ENCODE peak calls at places on chromosomes 1 and 21, in eight cellular contexts. One of them, this sample, is unnamed.

GRCh38 chr1:38848069-38848468 is 11.5 kb downstream of the RRAGC start:
- DNase-seq in gastrocnemius medialis: no peak
- DNase-seq in K562: no peak
- DNase-seq in PC-3: no peak
- DNase-seq in heart left ventricle: no peak
- DNase-seq in uterus: no peak
- DNase-seq in H9: no peak
- DNase-seq in breast epithelium: no peak
- DNase-seq in this sample: no peak

GRCh38 chr1:27568247-27569087 is 35.5 kb downstream of the AHDC1 start:
- DNase-seq in gastrocnemius medialis: peak; percentile 95
- DNase-seq in K562: peak; percentile 98
- DNase-seq in PC-3: peak; percentile 97
- DNase-seq in heart left ventricle: peak; percentile 97
- DNase-seq in uterus: peak; percentile 98
- DNase-seq in H9: peak; percentile 97
- DNase-seq in breast epithelium: peak; percentile 98
- DNase-seq in this sample: peak; percentile 75

GRCh38 chr1:230394134-230394533 is 32.0 kb downstream of the PGBD5 start:
- DNase-seq in gastrocnemius medialis: no peak
- DNase-seq in K562: no peak
- DNase-seq in PC-3: no peak
- DNase-seq in heart left ventricle: no peak
- DNase-seq in uterus: no peak
- DNase-seq in H9: peak; percentile 52
- DNase-seq in breast epithelium: no peak
- DNase-seq in this sample: no peak

GRCh38 chr1:53367503-53368313 is 39.8 kb upstream of the LRP8 start:
- DNase-seq in gastrocnemius medialis: no peak
- DNase-seq in K562: peak; percentile 55
- DNase-seq in PC-3: no peak
- DNase-seq in heart left ventricle: peak; percentile 50
- DNase-seq in uterus: peak; percentile 1
- DNase-seq in H9: peak; percentile 19
- DNase-seq in breast epithelium: no peak
- DNase-seq in this sample: no peak

GRCh38 chr1:28380394-28380793 is 10.9 kb downstream of the PHACTR4 start:
- DNase-seq in gastrocnemius medialis: no peak
- DNase-seq in K562: no peak
- DNase-seq in PC-3: no peak
- DNase-seq in heart left ventricle: no peak
- DNase-seq in uterus: no peak
- DNase-seq in H9: no peak
- DNase-seq in breast epithelium: no peak
- DNase-seq in this sample: no peak

GRCh38 chr1:201026746-201027145 is 3.2 kb upstream of the KIF21B start:
- DNase-seq in gastrocnemius medialis: no peak
- DNase-seq in K562: no peak
- DNase-seq in PC-3: no peak
- DNase-seq in heart left ventricle: no peak
- DNase-seq in uterus: no peak
- DNase-seq in H9: no peak
- DNase-seq in breast epithelium: no peak
- DNase-seq in this sample: no peak

GRCh38 chr1:38129473-38129872 is 82.9 kb upstream of the POU3F1 start:
- DNase-seq in gastrocnemius medialis: no peak
- DNase-seq in K562: no peak
- DNase-seq in PC-3: no peak
- DNase-seq in heart left ventricle: no peak
- DNase-seq in uterus: no peak
- DNase-seq in H9: peak; percentile 63
- DNase-seq in breast epithelium: no peak
- DNase-seq in this sample: no peak

GRCh38 chr1:9892563-9893528 is 17.2 kb downstream of the CTNNBIP1 start:
- DNase-seq in gastrocnemius medialis: no peak
- DNase-seq in K562: no peak
- DNase-seq in PC-3: peak; percentile 97
- DNase-seq in heart left ventricle: no peak
- DNase-seq in uterus: no peak
- DNase-seq in H9: no peak
- DNase-seq in breast epithelium: peak; percentile 48
- DNase-seq in this sample: no peak

GRCh38 chr21:19065164-19065563 is 661.6 kb upstream of the TMPRSS15 start:
- DNase-seq in gastrocnemius medialis: no peak
- DNase-seq in K562: no peak
- DNase-seq in PC-3: no peak
- DNase-seq in heart left ventricle: no peak
- DNase-seq in uterus: no peak
- DNase-seq in H9: no peak
- DNase-seq in breast epithelium: no peak
- DNase-seq in this sample: no peak

GRCh38 chr1:153220606-153221303 is 3.4 kb downstream of the PRR9 start:
- DNase-seq in gastrocnemius medialis: no peak
- DNase-seq in K562: no peak
- DNase-seq in PC-3: no peak
- DNase-seq in heart left ventricle: no peak
- DNase-seq in uterus: no peak
- DNase-seq in H9: no peak
- DNase-seq in breast epithelium: no peak
- DNase-seq in this sample: no peak

GRCh38 chr1:207811920-207812720 is 60.3 kb downstream of the CD46 start:
- DNase-seq in gastrocnemius medialis: peak; percentile 97
- DNase-seq in K562: peak; percentile 75
- DNase-seq in PC-3: peak; percentile 36
- DNase-seq in heart left ventricle: peak; percentile 86
- DNase-seq in uterus: peak; percentile 53
- DNase-seq in H9: peak; percentile 59
- DNase-seq in breast epithelium: peak; percentile 86
- DNase-seq in this sample: no peak

GRCh38 chr21:35925497-35925896 is 134.8 kb downstream of the SETD4 start:
- DNase-seq in gastrocnemius medialis: no peak
- DNase-seq in K562: peak; percentile 59
- DNase-seq in PC-3: peak; percentile 34
- DNase-seq in heart left ventricle: no peak
- DNase-seq in uterus: no peak
- DNase-seq in H9: no peak
- DNase-seq in breast epithelium: peak; percentile 30
- DNase-seq in this sample: no peak

GRCh38 chr1:209723761-209724693 is 19.4 kb downstream of the HSD11B1 start:
- DNase-seq in gastrocnemius medialis: no peak
- DNase-seq in K562: no peak
- DNase-seq in PC-3: no peak
- DNase-seq in heart left ventricle: no peak
- DNase-seq in uterus: no peak
- DNase-seq in H9: no peak
- DNase-seq in breast epithelium: no peak
- DNase-seq in this sample: no peak

GRCh38 chr1:84365225-84366221 is 32.8 kb upstream of the DNASE2B start:
- DNase-seq in gastrocnemius medialis: no peak
- DNase-seq in K562: peak; percentile 32
- DNase-seq in PC-3: peak; percentile 99
- DNase-seq in heart left ventricle: no peak
- DNase-seq in uterus: no peak
- DNase-seq in H9: no peak
- DNase-seq in breast epithelium: no peak
- DNase-seq in this sample: peak; percentile 19

GRCh38 chr1:168714012-168714411 is 15.0 kb downstream of the DPT start:
- DNase-seq in gastrocnemius medialis: no peak
- DNase-seq in K562: no peak
- DNase-seq in PC-3: peak; percentile 74
- DNase-seq in heart left ventricle: no peak
- DNase-seq in uterus: no peak
- DNase-seq in H9: no peak
- DNase-seq in breast epithelium: no peak
- DNase-seq in this sample: no peak

GRCh38 chr1:193634470-193634869 is 448.1 kb upstream of the B3GALT2 start:
- DNase-seq in gastrocnemius medialis: no peak
- DNase-seq in K562: no peak
- DNase-seq in PC-3: no peak
- DNase-seq in heart left ventricle: no peak
- DNase-seq in uterus: no peak
- DNase-seq in H9: no peak
- DNase-seq in breast epithelium: no peak
- DNase-seq in this sample: no peak

GRCh38 chr1:1293258-1293617 is 13.0 kb downstream of the SCNN1D start:
- DNase-seq in gastrocnemius medialis: no peak
- DNase-seq in K562: no peak
- DNase-seq in PC-3: no peak
- DNase-seq in heart left ventricle: peak; percentile 24
- DNase-seq in uterus: no peak
- DNase-seq in H9: no peak
- DNase-seq in breast epithelium: no peak
- DNase-seq in this sample: no peak

GRCh38 chr1:27887215-27888035 is 15.1 kb downstream of the THEMIS2 start:
- DNase-seq in gastrocnemius medialis: no peak
- DNase-seq in K562: no peak
- DNase-seq in PC-3: no peak
- DNase-seq in heart left ventricle: no peak
- DNase-seq in uterus: no peak
- DNase-seq in H9: no peak
- DNase-seq in breast epithelium: no peak
- DNase-seq in this sample: no peak

GRCh38 chr1:226203237-226203636 is 16.7 kb upstream of the ACBD3 start:
- DNase-seq in gastrocnemius medialis: no peak
- DNase-seq in K562: no peak
- DNase-seq in PC-3: no peak
- DNase-seq in heart left ventricle: no peak
- DNase-seq in uterus: no peak
- DNase-seq in H9: no peak
- DNase-seq in breast epithelium: no peak
- DNase-seq in this sample: no peak

GRCh38 chr1:226202246-226202645 is 15.7 kb upstream of the ACBD3 start:
- DNase-seq in gastrocnemius medialis: no peak
- DNase-seq in K562: no peak
- DNase-seq in PC-3: no peak
- DNase-seq in heart left ventricle: no peak
- DNase-seq in uterus: no peak
- DNase-seq in H9: no peak
- DNase-seq in breast epithelium: no peak
- DNase-seq in this sample: no peak

GRCh38 chr1:226199971-226200370 is 13.4 kb upstream of the ACBD3 start:
- DNase-seq in gastrocnemius medialis: no peak
- DNase-seq in K562: no peak
- DNase-seq in PC-3: no peak
- DNase-seq in heart left ventricle: no peak
- DNase-seq in uterus: no peak
- DNase-seq in H9: no peak
- DNase-seq in breast epithelium: no peak
- DNase-seq in this sample: no peak

GRCh38 chr1:226203693-226204092 is 17.2 kb upstream of the ACBD3 start:
- DNase-seq in gastrocnemius medialis: no peak
- DNase-seq in K562: no peak
- DNase-seq in PC-3: no peak
- DNase-seq in heart left ventricle: no peak
- DNase-seq in uterus: no peak
- DNase-seq in H9: no peak
- DNase-seq in breast epithelium: no peak
- DNase-seq in this sample: no peak

GRCh38 chr1:226201029-226201593 is 14.6 kb upstream of the ACBD3 start:
- DNase-seq in gastrocnemius medialis: no peak
- DNase-seq in K562: peak; percentile 41
- DNase-seq in PC-3: peak; percentile 56
- DNase-seq in heart left ventricle: no peak
- DNase-seq in uterus: no peak
- DNase-seq in H9: peak; percentile 65
- DNase-seq in breast epithelium: no peak
- DNase-seq in this sample: no peak
- TF ChIP-seq CTCF in gastrocnemius medialis: no peak
- TF ChIP-seq CTCF in K562: peak; percentile 65
- TF ChIP-seq CTCF in PC-3: peak; percentile 75
- TF ChIP-seq CTCF in heart left ventricle: no peak
- TF ChIP-seq CTCF in uterus: no peak
- TF ChIP-seq CTCF in H9: peak; percentile 71
- TF ChIP-seq CTCF in breast epithelium: no peak
- TF ChIP-seq CTCF in this sample: no peak

GRCh38 chr1:16019580-16020277 is 1.9 kb upstream of the HSPB7 start:
- DNase-seq in gastrocnemius medialis: peak; percentile 86
- DNase-seq in K562: no peak
- DNase-seq in PC-3: no peak
- DNase-seq in heart left ventricle: peak; percentile 92
- DNase-seq in uterus: peak; percentile 43
- DNase-seq in H9: no peak
- DNase-seq in breast epithelium: no peak
- DNase-seq in this sample: peak; percentile 56
- H3K27ac ChIP-seq in gastrocnemius medialis: peak overlapping the region; percentile 99
- H3K27ac ChIP-seq in K562: no peak overlapping the region
- H3K27ac ChIP-seq in PC-3: no peak overlapping the region
- H3K27ac ChIP-seq in heart left ventricle: peak overlapping the region; percentile 98
- H3K27ac ChIP-seq in uterus: peak overlapping the region; percentile 97
- H3K27ac ChIP-seq in H9: no peak overlapping the region
- H3K27ac ChIP-seq in breast epithelium: peak overlapping the region; percentile 85
- H3K27ac ChIP-seq in this sample: peak overlapping the region; percentile 97

DNA sequence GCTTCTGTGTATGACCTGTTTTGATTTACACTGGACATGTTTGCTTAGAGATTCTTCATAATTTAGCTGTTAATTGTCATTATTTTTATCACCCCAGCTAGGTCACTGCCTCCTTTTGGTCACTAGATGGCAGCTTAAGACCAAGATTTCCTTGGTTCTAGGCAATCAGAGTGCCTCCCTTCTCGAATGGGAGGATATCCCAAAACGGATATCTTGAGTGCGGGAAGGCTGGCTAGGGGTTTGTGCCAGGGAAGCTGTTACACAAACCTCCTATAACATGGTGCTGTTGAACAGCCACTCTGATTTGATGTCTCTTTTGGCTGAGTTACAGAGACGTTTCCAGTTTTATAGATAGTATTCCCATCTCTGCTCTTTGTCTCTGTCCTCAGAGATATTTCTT is 283.5 kb downstream of the S1PR1 start:
- DNase-seq in gastrocnemius medialis: no peak
- DNase-seq in K562: peak; percentile 14
- DNase-seq in PC-3: peak; percentile 67
- DNase-seq in heart left ventricle: no peak
- DNase-seq in uterus: no peak
- DNase-seq in H9: peak; percentile 53
- DNase-seq in breast epithelium: no peak
- DNase-seq in this sample: no peak
- TF ChIP-seq CTCF in gastrocnemius medialis: no peak
- TF ChIP-seq CTCF in K562: peak; percentile 50
- TF ChIP-seq CTCF in PC-3: peak; percentile 90
- TF ChIP-seq CTCF in heart left ventricle: peak; percentile 58
- TF ChIP-seq CTCF in uterus: peak; percentile 39
- TF ChIP-seq CTCF in H9: peak; percentile 91
- TF ChIP-seq CTCF in breast epithelium: peak; percentile 28
- TF ChIP-seq CTCF in this sample: no peak

DNA sequence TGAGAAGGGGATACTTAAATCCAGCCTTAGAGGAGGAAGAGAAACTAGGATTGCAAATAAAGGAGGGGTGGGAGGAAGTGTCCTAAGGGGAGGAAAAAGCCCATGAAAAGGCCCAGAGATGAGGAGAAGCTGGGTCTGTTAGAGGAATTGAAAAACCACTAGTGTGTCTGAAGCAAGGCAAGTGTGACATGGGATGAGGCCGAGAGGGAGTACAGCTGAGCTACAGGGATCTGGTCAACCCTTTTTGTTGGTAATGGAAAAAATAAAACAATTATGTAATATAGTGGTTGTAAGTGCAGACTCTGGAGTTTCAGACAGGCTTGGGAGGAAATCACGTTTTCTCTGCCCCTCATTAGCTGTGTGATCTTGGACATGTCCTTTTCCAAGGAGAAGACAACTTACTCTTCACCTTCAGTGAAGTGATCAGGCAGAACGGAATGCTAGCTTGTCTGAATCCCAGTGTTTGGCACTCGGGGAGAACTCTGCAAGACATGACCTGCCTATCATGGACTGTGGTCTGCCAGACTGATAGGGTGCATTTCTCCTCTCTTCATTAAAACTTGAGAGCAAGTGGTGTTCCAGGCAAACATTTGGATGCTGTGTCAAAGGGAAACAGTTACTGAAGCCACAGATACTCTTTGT is 7.5 kb upstream of the S100A10 start:
- DNase-seq in gastrocnemius medialis: no peak
- DNase-seq in K562: no peak
- DNase-seq in PC-3: no peak
- DNase-seq in heart left ventricle: peak; percentile 43
- DNase-seq in uterus: no peak
- DNase-seq in H9: no peak
- DNase-seq in breast epithelium: peak; percentile 35
- DNase-seq in this sample: no peak
- H3K27ac ChIP-seq in gastrocnemius medialis: no peak overlapping the region
- H3K27ac ChIP-seq in K562: no peak overlapping the region
- H3K27ac ChIP-seq in PC-3: no peak overlapping the region
- H3K27ac ChIP-seq in heart left ventricle: no peak overlapping the region
- H3K27ac ChIP-seq in uterus: no peak overlapping the region
- H3K27ac ChIP-seq in H9: no peak overlapping the region
- H3K27ac ChIP-seq in breast epithelium: peak overlapping the region; percentile 70
- H3K27ac ChIP-seq in this sample: no peak overlapping the region